ENCODE peak calls at places on chromosomes 11 and 22, in four cellular contexts. Q is adrenal gland, J is GM12878, Y is gastrocnemius medialis. W is an unnamed sample.

GRCh38 chr22:24421428-24421931 is 5.9 kb upstream of the ADORA2A start:
- DNase-seq in Q (no peak), J (no peak), Y (no peak), W (no peak)

GRCh38 chr11:119423459-119424254 is 685 bp upstream of the THY1 start:
- DNase-seq in Q (no peak), J (no peak), Y (no peak), W (no peak)

GRCh38 chr11:102468636-102469195 is 16.2 kb upstream of the TMEM123 start:
- DNase-seq in Q (no peak), J (no peak), Y (no peak), W (no peak)

GRCh38 chr11:120125509-120125908 is 12.4 kb downstream of the TRIM29 start:
- DNase-seq in Q (no peak), J (no peak), Y (no peak), W (no peak)

GRCh38 chr22:47570300-47570685 is 807.8 kb downstream of the TBC1D22A start:
- DNase-seq in Q (no peak), J (no peak), Y (no peak), W (no peak)

GRCh38 chr22:36771376-36772063 is 4.4 kb downstream of the IFT27 start:
- DNase-seq in Q (no peak), J (no peak), Y (no peak), W (no peak)

GRCh38 chr11:44157019-44157418 is 61.5 kb downstream of the EXT2 start:
- DNase-seq in Q (no peak), J (no peak), Y (no peak), W (no peak)

GRCh38 chr11:67261942-67262681 is 4.2 kb upstream of the GRK2 start:
- DNase-seq in Q (peak; percentile 31), J (no peak), Y (no peak), W (peak; percentile 22)

GRCh38 chr11:118889796-118890195 is 6.1 kb downstream of the CXCR5 start:
- DNase-seq in Q (peak; percentile 94), J (no peak), Y (peak; percentile 66), W (peak; percentile 65)

GRCh38 chr22:18970948-18971315 is 34.8 kb upstream of the PRODH start:
- DNase-seq in Q (no peak), J (no peak), Y (no peak), W (no peak)

GRCh38 chr11:125625594-125626380 is 824 bp downstream of the CHEK1 start:
- DNase-seq in Q (peak; percentile 85), J (peak; percentile 77), Y (peak; percentile 76), W (peak; percentile 91)

GRCh38 chr11:104534268-104534667 is 364.0 kb downstream of the CASP12 start:
- DNase-seq in Q (no peak), J (no peak), Y (no peak), W (no peak)

GRCh38 chr11:128424271-128424709 is 163.1 kb downstream of the ETS1 start:
- DNase-seq in Q (no peak), J (no peak), Y (peak; percentile 53), W (peak; percentile 81)

GRCh38 chr11:46554205-46555162 is 39.3 kb downstream of the AMBRA1 start:
- DNase-seq in Q (peak; percentile 39), J (no peak), Y (peak; percentile 20), W (no peak)

GRCh38 chr11:133586903-133587517 is 54.7 kb upstream of the OPCML start:
- DNase-seq in Q (no peak), J (no peak), Y (no peak), W (no peak)

GRCh38 chr11:76756341-76756771 is 26.8 kb upstream of the TSKU start:
- DNase-seq in Q (no peak), J (no peak), Y (no peak), W (no peak)

GRCh38 chr22:26756675-26757293 is 99.4 kb downstream of the MIAT start:
- DNase-seq in Q (peak; percentile 47), J (no peak), Y (no peak), W (peak; percentile 50)

GRCh38 chr11:29159552-29160465 is 857.0 kb downstream of the KCNA4 start:
- DNase-seq in Q (peak; percentile 24), J (no peak), Y (no peak), W (peak; percentile 18)

GRCh38 chr11:77055913-77056312 is 10.9 kb upstream of the CAPN5 start:
- DNase-seq in Q (no peak), J (no peak), Y (no peak), W (no peak)

GRCh38 chr11:61999141-61999975 is 31.9 kb upstream of the FTH1 start:
- DNase-seq in Q (no peak), J (no peak), Y (no peak), W (no peak)

GRCh38 chr11:65884716-65885092 is 3.6 kb downstream of the FIBP start:
- DNase-seq in Q (peak; percentile 75), J (no peak), Y (peak; percentile 61), W (peak; percentile 76)

GRCh38 chr22:29660021-29660420 is 56.6 kb downstream of the NF2 start:
- DNase-seq in Q (no peak), J (no peak), Y (no peak), W (no peak)

GRCh38 chr11:47847892-47848635 is at the start of gene NUP160:
- DNase-seq in Q (peak; percentile 79), J (no peak), Y (peak; percentile 72), W (peak; percentile 90)

GRCh38 chr22:37182101-37182948 is 5.7 kb downstream of the C1QTNF6 start:
- DNase-seq in Q (no peak), J (no peak), Y (no peak), W (no peak)

GRCh38 chr11:8760896-8761295 is 78.3 kb downstream of the RPL27A start:
- DNase-seq in Q (peak; percentile 8), J (no peak), Y (no peak), W (no peak)

GRCh38 chr11:14617241-14618027 is 26.2 kb upstream of the PDE3B start:
- DNase-seq in Q (no peak), J (no peak), Y (no peak), W (no peak)

GRCh38 chr11:64126796-64127195 is 39.1 kb downstream of the MACROD1 start:
- DNase-seq in Q (no peak), J (no peak), Y (no peak), W (no peak)

GRCh38 chr11:104467414-104467813 is 303.5 kb upstream of the PDGFD start:
- DNase-seq in Q (no peak), J (no peak), Y (no peak), W (no peak)

GRCh38 chr22:50248192-50249084 is 2.6 kb downstream of the HDAC10 start:
- DNase-seq in Q (no peak), J (no peak), Y (no peak), W (no peak)

GRCh38 chr11:126411971-126412381 is 56.5 kb downstream of the ST3GAL4 start:
- DNase-seq in Q (no peak), J (no peak), Y (no peak), W (peak; percentile 53)

GRCh38 chr11:64489831-64490441 is 101.1 kb upstream of the SLC22A12 start:
- DNase-seq in Q (peak; percentile 66), J (no peak), Y (peak; percentile 16), W (peak; percentile 74)

GRCh38 chr11:76160856-76161255 is 45.4 kb downstream of the WNT11 start:
- DNase-seq in Q (no peak), J (no peak), Y (no peak), W (no peak)

GRCh38 chr11:67604815-67605214 is 1.9 kb upstream of the NDUFV1 start:
- DNase-seq in Q (no peak), J (no peak), Y (no peak), W (no peak)

GRCh38 chr11:111745719-111746504 is 20.3 kb downstream of the PPP2R1B start:
- DNase-seq in Q (no peak), J (no peak), Y (no peak), W (no peak)

GRCh38 chr11:74744277-74744676 is 4.4 kb upstream of the RNF169 start:
- DNase-seq in Q (no peak), J (no peak), Y (no peak), W (no peak)

GRCh38 chr11:70397336-70397982 is 870 bp upstream of the CTTN start:
- DNase-seq in Q (no peak), J (no peak), Y (peak; percentile 19), W (no peak)

DNA sequence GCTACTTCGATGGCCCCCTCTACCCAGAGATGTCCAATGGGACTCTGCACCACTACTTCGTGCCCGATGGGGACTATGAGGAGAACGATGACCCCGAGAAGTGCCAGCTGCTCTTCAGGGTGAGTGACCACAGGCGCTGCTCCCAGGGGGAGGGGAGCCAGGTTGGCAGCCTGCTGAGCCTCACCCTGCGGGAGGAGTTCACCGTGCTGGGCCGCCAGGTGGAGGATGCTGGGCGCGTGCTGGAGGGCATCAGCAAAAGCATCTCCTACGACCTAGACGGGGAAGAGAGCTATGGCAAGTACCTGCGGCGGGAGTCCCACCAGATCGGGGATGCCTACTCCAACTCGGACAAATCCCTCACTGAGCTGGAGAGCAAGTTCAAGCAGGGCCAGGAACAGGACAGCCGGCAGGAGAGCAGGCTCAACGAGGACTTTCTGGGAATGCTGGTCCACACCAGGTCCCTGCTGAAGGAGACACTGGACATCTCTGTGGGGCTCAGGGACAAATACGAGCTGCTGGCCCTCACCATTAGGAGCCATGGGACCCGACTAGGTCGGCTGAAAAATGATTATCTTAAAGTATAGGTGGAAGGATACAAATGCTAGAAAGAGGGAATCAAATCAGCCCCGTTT is 783 bp downstream of the FIBIN start:
- DNase-seq in Q (peak; percentile 11), J (no peak), Y (peak; percentile 15), W (no peak)
- H3K27me3 ChIP-seq in Q (no peaks in the 10 kb centered on the region), J (no peaks in the 10 kb centered on the region), Y (no peaks in the 10 kb centered on the region), W (no peaks in the 10 kb centered on the region)

GRCh38 chr22:39144101-39144815 is 8.2 kb downstream of the CBX7 start:
- DNase-seq in Q (peak; percentile 51), J (peak; percentile 56), Y (no peak), W (peak; percentile 40)
- TF ChIP-seq POLR2A in Q (no peak), J (no peak), Y (no peak), W (no peak)

GRCh38 chr11:97557399-97557798 is 1167.6 kb downstream of the JRKL start:
- DNase-seq in Q (no peak), J (no peak), Y (no peak), W (no peak)
- TF ChIP-seq CTCF in Q (peak; percentile 4), J (no peak), Y (no peak), W (peak; percentile 7)

GRCh38 chr11:20597137-20597923 is 2.1 kb upstream of the SLC6A5 start:
- DNase-seq in Q (no peak), J (no peak), Y (no peak), W (no peak)
- H3K27me3 ChIP-seq in Q (peaks cover 74% of the 10 kb centered on the region), J (peaks cover 5% of the 10 kb centered on the region), Y (peaks cover 78% of the 10 kb centered on the region), W (peaks cover 85% of the 10 kb centered on the region)

GRCh38 chr11:122923302-122923701 is 40.7 kb downstream of the JHY start:
- DNase-seq in Q (no peak), J (no peak), Y (no peak), W (no peak)

GRCh38 chr11:122922893-122923292 is 40.3 kb downstream of the JHY start:
- DNase-seq in Q (no peak), J (no peak), Y (no peak), W (no peak)

GRCh38 chr11:122917311-122917710 is 34.8 kb downstream of the JHY start:
- DNase-seq in Q (no peak), J (no peak), Y (no peak), W (no peak)

DNA sequence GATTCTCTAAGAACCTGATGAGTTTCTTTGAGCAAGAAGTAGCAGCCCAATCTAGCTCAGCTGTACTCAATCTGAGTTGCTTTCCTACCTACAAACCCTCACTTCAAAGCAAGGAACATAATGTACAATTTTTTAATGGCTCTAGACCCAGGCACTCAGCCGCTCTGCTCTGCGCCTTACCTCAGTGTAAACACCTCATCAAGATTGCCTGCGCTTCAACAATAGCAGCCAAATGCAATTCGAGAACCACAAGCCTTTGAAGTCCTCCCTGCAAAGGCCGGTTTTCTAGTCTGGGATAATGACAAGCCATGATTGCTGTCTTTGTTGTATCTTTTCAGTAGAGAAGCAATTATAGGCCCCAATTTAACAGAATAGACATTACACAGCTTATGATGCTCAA is 38.0 kb downstream of the JHY start:
- DNase-seq in Q (no peak), J (no peak), Y (no peak), W (no peak)
- TF ChIP-seq POLR2A in Q (no peak), J (no peak), Y (no peak), W (no peak)

GRCh38 chr22:35037089-35037488 is 28.9 kb upstream of the ISX start:
- DNase-seq in Q (no peak), J (no peak), Y (no peak), W (no peak)
- TF ChIP-seq CTCF in Q (no peak), J (peak; percentile 28), Y (no peak), W (no peak)

W was measured in heart left ventricle.